ENCODE peak calls at places on chromosomes 4 and X, in five cellular contexts. One of them, this sample, is unnamed.

GRCh38 chrX:134718329-134719317 is 60.4 kb upstream of the PLAC1 start:
- DNase-seq in fibroblast of the aortic adventitia: peak
- DNase-seq in suprapubic skin: no peak
- DNase-seq in CD14-positive monocyte: no peak
- DNase-seq in adrenal gland: no peak
- DNase-seq in this sample: peak

GRCh38 chr4:86855572-86855971 is 6.4 kb upstream of the SLC10A6 start:
- DNase-seq in suprapubic skin: no peak
- DNase-seq in CD14-positive monocyte: no peak
- DNase-seq in adrenal gland: no peak
- DNase-seq in fibroblast of the aortic adventitia: peak
- DNase-seq in this sample: no peak

GRCh38 chr4:188110741-188111458 is 1.5 kb upstream of the TRIML2 start:
- DNase-seq in suprapubic skin: no peak
- DNase-seq in CD14-positive monocyte: no peak
- DNase-seq in fibroblast of the aortic adventitia: no peak
- DNase-seq in adrenal gland: no peak
- DNase-seq in this sample: no peak

GRCh38 chrX:40169193-40170086 is 71.7 kb upstream of the BCOR start:
- DNase-seq in fibroblast of the aortic adventitia: no peak
- DNase-seq in adrenal gland: peak
- DNase-seq in CD14-positive monocyte: peak
- DNase-seq in suprapubic skin: no peak
- DNase-seq in this sample: peak

GRCh38 chr4:85928775-85929585 is 430.9 kb downstream of the MAPK10 start:
- DNase-seq in fibroblast of the aortic adventitia: peak
- DNase-seq in adrenal gland: no peak
- DNase-seq in CD14-positive monocyte: no peak
- DNase-seq in suprapubic skin: no peak
- DNase-seq in this sample: no peak

GRCh38 chr4:8440491-8441311 is at the start of the genes ACOX3 and TRMT44:
- DNase-seq in suprapubic skin: peak
- DNase-seq in adrenal gland: peak
- DNase-seq in fibroblast of the aortic adventitia: peak
- DNase-seq in CD14-positive monocyte: peak
- DNase-seq in this sample: peak

GRCh38 chr4:4625488-4625887 is 83.6 kb upstream of the STX18 start:
- DNase-seq in CD14-positive monocyte: no peak
- DNase-seq in adrenal gland: no peak
- DNase-seq in fibroblast of the aortic adventitia: peak
- DNase-seq in suprapubic skin: no peak
- DNase-seq in this sample: no peak

GRCh38 chr4:158624889-158625478 is 46.7 kb downstream of the C4orf46 start:
- DNase-seq in adrenal gland: no peak
- DNase-seq in CD14-positive monocyte: no peak
- DNase-seq in fibroblast of the aortic adventitia: peak
- DNase-seq in suprapubic skin: no peak
- DNase-seq in this sample: no peak

GRCh38 chrX:107449490-107450175 is at the start of gene FRMPD3:
- DNase-seq in CD14-positive monocyte: no peak
- DNase-seq in adrenal gland: no peak
- DNase-seq in fibroblast of the aortic adventitia: no peak
- DNase-seq in suprapubic skin: no peak
- DNase-seq in this sample: no peak

GRCh38 chr4:172995161-172995560 is 173.4 kb upstream of the GALNT7 start:
- DNase-seq in fibroblast of the aortic adventitia: no peak
- DNase-seq in suprapubic skin: no peak
- DNase-seq in CD14-positive monocyte: no peak
- DNase-seq in adrenal gland: no peak
- DNase-seq in this sample: no peak

GRCh38 chrX:39480966-39481365 is 616.8 kb downstream of the BCOR start:
- DNase-seq in suprapubic skin: no peak
- DNase-seq in CD14-positive monocyte: no peak
- DNase-seq in adrenal gland: no peak
- DNase-seq in fibroblast of the aortic adventitia: peak
- DNase-seq in this sample: no peak

GRCh38 chr4:1305261-1305711 is 15.6 kb downstream of the MAEA start:
- DNase-seq in suprapubic skin: no peak
- DNase-seq in adrenal gland: no peak
- DNase-seq in fibroblast of the aortic adventitia: no peak
- DNase-seq in CD14-positive monocyte: no peak
- DNase-seq in this sample: no peak

GRCh38 chr4:40630335-40631021 is 814 bp upstream of the RBM47 start:
- DNase-seq in CD14-positive monocyte: peak
- DNase-seq in suprapubic skin: peak
- DNase-seq in adrenal gland: peak
- DNase-seq in fibroblast of the aortic adventitia: no peak
- DNase-seq in this sample: peak

GRCh38 chrX:24219320-24219719 is 69.8 kb downstream of the ZFX start:
- DNase-seq in CD14-positive monocyte: no peak
- DNase-seq in adrenal gland: no peak
- DNase-seq in suprapubic skin: no peak
- DNase-seq in fibroblast of the aortic adventitia: no peak
- DNase-seq in this sample: no peak

GRCh38 chr4:153645183-153645582 is 38.9 kb upstream of the TLR2 start:
- DNase-seq in suprapubic skin: no peak
- DNase-seq in CD14-positive monocyte: no peak
- DNase-seq in adrenal gland: no peak
- DNase-seq in fibroblast of the aortic adventitia: no peak
- DNase-seq in this sample: peak
- TF ChIP-seq CTCF in suprapubic skin: no peak
- TF ChIP-seq CTCF in CD14-positive monocyte: peak
- TF ChIP-seq CTCF in adrenal gland: no peak
- TF ChIP-seq CTCF in fibroblast of the aortic adventitia: peak
- TF ChIP-seq CTCF in this sample: peak

GRCh38 chr4:38757945-38758344 is 24.8 kb downstream of the TLR10 start:
- DNase-seq in CD14-positive monocyte: no peak
- DNase-seq in adrenal gland: no peak
- DNase-seq in fibroblast of the aortic adventitia: no peak
- DNase-seq in suprapubic skin: no peak
- DNase-seq in this sample: peak
- TF ChIP-seq CTCF in CD14-positive monocyte: peak
- TF ChIP-seq CTCF in adrenal gland: no peak
- TF ChIP-seq CTCF in fibroblast of the aortic adventitia: peak
- TF ChIP-seq CTCF in suprapubic skin: no peak
- TF ChIP-seq CTCF in this sample: no peak

DNA sequence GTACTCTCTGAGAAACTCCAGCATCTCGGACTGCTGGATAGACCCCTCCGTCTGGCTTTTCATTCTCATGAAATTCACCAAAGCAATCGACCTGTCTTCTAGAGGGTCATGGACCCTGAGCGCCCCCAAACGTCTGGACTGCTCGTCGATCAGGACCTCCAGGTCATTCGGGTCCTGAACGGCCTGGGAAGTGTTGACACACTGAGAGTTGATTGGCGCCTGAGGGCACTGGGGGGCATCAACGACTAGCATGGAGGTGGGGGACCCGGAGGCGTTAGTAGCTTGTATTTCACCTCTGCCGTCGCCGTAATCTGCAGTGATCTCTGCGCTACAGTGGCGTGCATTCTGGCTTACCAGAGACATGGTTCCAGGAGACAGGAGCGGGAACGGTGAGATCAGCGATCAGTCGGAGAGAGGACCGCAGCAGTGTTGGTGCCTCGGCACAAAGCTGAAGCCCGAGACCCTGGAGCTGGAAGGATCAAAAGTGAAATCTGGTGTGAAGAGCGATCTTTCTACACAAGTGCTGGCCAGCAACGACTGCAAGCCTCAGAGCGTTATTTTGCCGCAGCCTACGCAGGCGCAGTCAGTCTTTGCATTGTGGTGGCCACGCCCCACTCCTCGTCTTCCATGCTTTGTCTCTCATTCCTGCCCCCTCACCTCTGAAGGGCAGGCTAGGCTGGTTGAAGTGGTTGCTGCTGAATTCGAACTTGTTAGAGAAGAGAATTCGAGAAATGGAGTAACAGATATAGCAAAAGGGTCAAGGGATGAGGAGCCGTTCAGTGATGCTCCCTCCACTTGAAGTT is at the start of gene MAGEE2:
- DNase-seq in suprapubic skin: no peak
- DNase-seq in adrenal gland: no peak
- DNase-seq in fibroblast of the aortic adventitia: no peak
- DNase-seq in CD14-positive monocyte: no peak
- DNase-seq in this sample: peak
- TF ChIP-seq CTCF in suprapubic skin: no peak
- TF ChIP-seq CTCF in adrenal gland: no peak
- TF ChIP-seq CTCF in fibroblast of the aortic adventitia: no peak
- TF ChIP-seq CTCF in CD14-positive monocyte: no peak
- TF ChIP-seq CTCF in this sample: no peak

GRCh38 chr4:82372874-82373815 is 646 bp downstream of the HNRNPD start:
- DNase-seq in adrenal gland: peak
- DNase-seq in fibroblast of the aortic adventitia: peak
- DNase-seq in CD14-positive monocyte: peak
- DNase-seq in suprapubic skin: peak
- DNase-seq in this sample: peak

GRCh38 chr4:82376109-82376508 is 2.3 kb upstream of the HNRNPD start:
- DNase-seq in fibroblast of the aortic adventitia: no peak
- DNase-seq in CD14-positive monocyte: no peak
- DNase-seq in suprapubic skin: no peak
- DNase-seq in adrenal gland: no peak
- DNase-seq in this sample: no peak

GRCh38 chr4:82372502-82372873 is 1.3 kb downstream of the HNRNPD start:
- DNase-seq in fibroblast of the aortic adventitia: no peak
- DNase-seq in adrenal gland: peak
- DNase-seq in CD14-positive monocyte: no peak
- DNase-seq in suprapubic skin: no peak
- DNase-seq in this sample: peak

GRCh38 chr4:82371398-82371972 is 2.3 kb downstream of the HNRNPD start:
- DNase-seq in CD14-positive monocyte: no peak
- DNase-seq in adrenal gland: no peak
- DNase-seq in suprapubic skin: no peak
- DNase-seq in fibroblast of the aortic adventitia: no peak
- DNase-seq in this sample: no peak

GRCh38 chr4:82373816-82374740 is at the start of gene HNRNPD:
- DNase-seq in fibroblast of the aortic adventitia: peak
- DNase-seq in adrenal gland: peak
- DNase-seq in CD14-positive monocyte: peak
- DNase-seq in suprapubic skin: peak
- DNase-seq in this sample: peak
- TF ChIP-seq CTCF in fibroblast of the aortic adventitia: no peak
- TF ChIP-seq CTCF in adrenal gland: peak
- TF ChIP-seq CTCF in CD14-positive monocyte: no peak
- TF ChIP-seq CTCF in suprapubic skin: no peak
- TF ChIP-seq CTCF in this sample: no peak

GRCh38 chrX:123809854-123810375 is 49.9 kb upstream of the XIAP start:
- DNase-seq in CD14-positive monocyte: no peak
- DNase-seq in fibroblast of the aortic adventitia: no peak
- DNase-seq in adrenal gland: no peak
- DNase-seq in suprapubic skin: no peak
- DNase-seq in this sample: no peak

GRCh38 chrX:123818243-123818642 is 41.6 kb upstream of the XIAP start:
- DNase-seq in fibroblast of the aortic adventitia: peak
- DNase-seq in suprapubic skin: no peak
- DNase-seq in CD14-positive monocyte: no peak
- DNase-seq in adrenal gland: no peak
- DNase-seq in this sample: no peak

GRCh38 chrX:123817288-123817894 is 42.5 kb upstream of the XIAP start:
- DNase-seq in adrenal gland: no peak
- DNase-seq in fibroblast of the aortic adventitia: no peak
- DNase-seq in CD14-positive monocyte: no peak
- DNase-seq in suprapubic skin: no peak
- DNase-seq in this sample: no peak

GRCh38 chrX:123814343-123814742 is 45.5 kb upstream of the XIAP start:
- DNase-seq in suprapubic skin: no peak
- DNase-seq in fibroblast of the aortic adventitia: no peak
- DNase-seq in adrenal gland: no peak
- DNase-seq in CD14-positive monocyte: no peak
- DNase-seq in this sample: no peak
- TF ChIP-seq CTCF in suprapubic skin: no peak
- TF ChIP-seq CTCF in fibroblast of the aortic adventitia: no peak
- TF ChIP-seq CTCF in adrenal gland: no peak
- TF ChIP-seq CTCF in CD14-positive monocyte: no peak
- TF ChIP-seq CTCF in this sample: no peak

GRCh38 chr4:69323284-69323683 is 43.0 kb downstream of the UGT2B28 start:
- DNase-seq in fibroblast of the aortic adventitia: no peak
- DNase-seq in CD14-positive monocyte: no peak
- DNase-seq in adrenal gland: no peak
- DNase-seq in suprapubic skin: no peak
- DNase-seq in this sample: no peak

GRCh38 chr4:69322055-69322454 is 41.8 kb downstream of the UGT2B28 start:
- DNase-seq in adrenal gland: no peak
- DNase-seq in CD14-positive monocyte: no peak
- DNase-seq in fibroblast of the aortic adventitia: peak
- DNase-seq in suprapubic skin: no peak
- DNase-seq in this sample: no peak

GRCh38 chr4:69321153-69321729 is 41.0 kb downstream of the UGT2B28 start:
- DNase-seq in suprapubic skin: no peak
- DNase-seq in CD14-positive monocyte: no peak
- DNase-seq in fibroblast of the aortic adventitia: no peak
- DNase-seq in adrenal gland: no peak
- DNase-seq in this sample: no peak
- TF ChIP-seq CTCF in suprapubic skin: no peak
- TF ChIP-seq CTCF in CD14-positive monocyte: no peak
- TF ChIP-seq CTCF in fibroblast of the aortic adventitia: no peak
- TF ChIP-seq CTCF in adrenal gland: no peak
- TF ChIP-seq CTCF in this sample: no peak

GRCh38 chr4:15006416-15007024 is 4.2 kb downstream of the CPEB2 start:
- DNase-seq in adrenal gland: no peak
- DNase-seq in fibroblast of the aortic adventitia: peak
- DNase-seq in suprapubic skin: no peak
- DNase-seq in CD14-positive monocyte: no peak
- DNase-seq in this sample: no peak
- TF ChIP-seq CTCF in adrenal gland: peak
- TF ChIP-seq CTCF in fibroblast of the aortic adventitia: peak
- TF ChIP-seq CTCF in suprapubic skin: peak
- TF ChIP-seq CTCF in CD14-positive monocyte: peak
- TF ChIP-seq CTCF in this sample: peak

This sample was measured in activated CD8-positive, alpha-beta T cell treated with anti-CD3 and anti-CD28 coated beads for 36 hours.